ENCODE peak calls at places on chromosomes 16 and 17, in six cellular contexts. W is A549, K is tibial nerve, R is ovary, E is stomach, X is transverse colon. M is an unnamed sample.

GRCh38 chr17:63946440-63947363 is 14.6 kb upstream of the CD79B start:
- DNase-seq in W (peak), K (no peak), E (peak), X (peak), R (no peak), M (no peak)

GRCh38 chr16:89316701-89317100 is 99.2 kb downstream of the ZNF778 start:
- DNase-seq in K (no peak), R (no peak), X (no peak), W (no peak), E (no peak), M (no peak)

GRCh38 chr16:23149267-23149992 is at the start of gene USP31:
- DNase-seq in E (peak), R (peak), X (peak), K (peak), W (peak), M (peak)

GRCh38 chr16:27189335-27189972 is 13.9 kb upstream of the KDM8 start:
- DNase-seq in X (peak), K (no peak), R (no peak), E (peak), W (no peak), M (no peak)

GRCh38 chr16:57999366-57999970 is 1.0 kb downstream of the ZNF319 start:
- DNase-seq in X (no peak), W (peak), E (no peak), K (no peak), R (no peak), M (no peak)

GRCh38 chr16:85929259-85929704 is 30.3 kb downstream of the IRF8 start:
- DNase-seq in R (no peak), W (no peak), X (no peak), E (no peak), K (no peak), M (no peak)

GRCh38 chr17:13346081-13346533 is 255.6 kb downstream of the HS3ST3A1 start:
- DNase-seq in X (no peak), E (no peak), W (no peak), K (no peak), R (peak), M (no peak)

GRCh38 chr17:83015511-83015910 is 63.9 kb upstream of the METRNL start:
- DNase-seq in R (no peak), E (no peak), W (no peak), K (no peak), X (no peak), M (peak)

GRCh38 chr16:74606521-74607309 is at the start of gene GLG1:
- DNase-seq in R (peak), W (peak), K (peak), X (peak), E (peak), M (peak)

GRCh38 chr16:73068546-73069401 is 20.8 kb upstream of the ZFHX3 start:
- DNase-seq in E (no peak), K (peak), X (peak), R (no peak), W (peak), M (no peak)

GRCh38 chr17:61583242-61583641 is 7.8 kb downstream of the NACA2 start:
- DNase-seq in K (no peak), R (no peak), E (no peak), W (peak), X (no peak), M (no peak)

GRCh38 chr17:2370211-2370589 is 30.7 kb downstream of the MNT start:
- DNase-seq in E (no peak), X (no peak), K (no peak), R (no peak), W (no peak), M (no peak)

GRCh38 chr16:30447512-30448226 is 2.0 kb upstream of the SEPHS2 start:
- DNase-seq in E (no peak), W (no peak), K (no peak), X (no peak), R (no peak), M (no peak)
- TF ChIP-seq EP300 in E (no peak), W (no peak), K (no peak), X (no peak), R (no peak), M (no peak)

GRCh38 chr17:27514595-27515413 is 58.6 kb downstream of the KSR1 start:
- DNase-seq in K (no peak), R (no peak), X (no peak), E (no peak), W (no peak), M (no peak)

GRCh38 chr17:27511921-27512320 is 55.7 kb downstream of the KSR1 start:
- DNase-seq in X (no peak), K (no peak), E (no peak), R (no peak), W (no peak), M (no peak)

GRCh38 chr17:27512511-27513346 is 56.5 kb downstream of the KSR1 start:
- DNase-seq in K (no peak), E (no peak), R (no peak), W (no peak), X (no peak), M (no peak)

GRCh38 chr17:27513849-27514248 is 57.6 kb downstream of the KSR1 start:
- DNase-seq in X (no peak), K (no peak), R (no peak), W (no peak), E (no peak), M (no peak)

DNA sequence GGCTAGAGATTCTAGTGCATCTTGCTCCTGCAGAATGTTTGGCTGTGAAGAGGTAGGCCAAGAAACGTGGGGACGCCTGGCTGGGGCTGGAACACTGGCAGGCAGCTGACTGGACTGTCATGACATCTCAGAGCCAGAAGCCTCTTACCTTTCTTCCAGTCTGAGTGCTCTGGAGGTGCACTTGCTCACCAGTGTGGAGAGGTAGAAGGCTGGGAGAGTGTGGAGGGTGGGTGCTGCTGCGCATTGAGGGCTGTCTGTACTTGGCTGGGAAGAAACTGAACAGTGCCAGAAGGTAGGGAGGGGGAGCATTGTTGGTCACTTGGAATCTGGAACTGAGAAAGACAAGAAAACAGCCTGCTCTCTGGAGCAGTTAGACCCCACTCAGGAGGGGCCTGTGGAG is 54.9 kb downstream of the KSR1 start:
- DNase-seq in W (no peak), R (no peak), X (no peak), E (no peak), K (no peak), M (no peak)
- H3K27ac ChIP-seq in W (peak), R (no peak), X (no peak), E (no peak), K (no peak), M (no peak)

DNA sequence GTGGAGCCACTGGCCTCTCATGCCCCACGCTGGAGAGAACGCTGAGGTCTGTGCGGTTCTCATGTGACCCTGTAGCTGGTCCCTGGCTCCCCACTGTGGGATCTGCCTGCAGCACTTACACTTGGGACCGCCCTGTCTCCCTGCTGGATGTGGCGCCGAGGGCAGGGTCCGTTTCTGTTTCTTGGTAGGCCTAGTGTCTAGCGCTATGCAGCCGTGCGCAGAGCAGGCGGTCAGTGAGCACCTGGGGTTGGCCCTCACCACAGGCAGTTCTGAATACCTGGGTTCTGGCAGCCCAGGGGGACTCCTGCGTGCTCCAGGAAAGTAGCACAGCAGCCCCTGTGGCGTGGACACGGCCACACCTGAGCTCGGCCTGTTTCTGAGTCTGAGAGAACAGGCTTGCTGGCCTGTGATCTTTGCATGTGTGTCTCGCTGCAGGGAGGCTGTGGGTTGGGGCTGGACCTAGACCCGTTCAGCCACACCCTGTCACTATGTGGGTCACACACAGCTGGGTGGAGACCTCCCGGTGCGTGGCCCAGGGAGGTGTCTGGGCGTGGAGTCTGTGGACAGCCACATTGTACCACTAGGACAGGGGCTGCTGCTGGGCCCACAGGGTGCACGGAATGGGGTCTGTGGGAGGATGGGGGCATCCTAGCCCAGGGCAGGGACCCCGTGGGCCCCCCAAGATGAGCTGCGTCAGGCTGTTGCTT is 2.8 kb downstream of the CAPN15 start:
- DNase-seq in K (no peak), X (peak), E (no peak), R (no peak), W (no peak), M (no peak)
- TF ChIP-seq POLR2A in K (no peak), X (peak), E (no peak), R (no peak), W (no peak), M (no peak)

GRCh38 chr16:87850009-87851006 is 19.0 kb downstream of the SLC7A5 start:
- DNase-seq in R (peak), E (peak), X (peak), K (no peak), W (no peak), M (no peak)
- TF ChIP-seq EP300 in R (no peak), E (no peak), X (no peak), K (no peak), W (no peak), M (no peak)

GRCh38 chr17:14427914-14428639 is 127.2 kb downstream of the HS3ST3B1 start:
- DNase-seq in E (no peak), R (no peak), W (no peak), K (no peak), X (peak), M (no peak)
- H3K27ac ChIP-seq in E (no peak), R (no peak), W (no peak), K (no peak), X (peak), M (no peak)

DNA sequence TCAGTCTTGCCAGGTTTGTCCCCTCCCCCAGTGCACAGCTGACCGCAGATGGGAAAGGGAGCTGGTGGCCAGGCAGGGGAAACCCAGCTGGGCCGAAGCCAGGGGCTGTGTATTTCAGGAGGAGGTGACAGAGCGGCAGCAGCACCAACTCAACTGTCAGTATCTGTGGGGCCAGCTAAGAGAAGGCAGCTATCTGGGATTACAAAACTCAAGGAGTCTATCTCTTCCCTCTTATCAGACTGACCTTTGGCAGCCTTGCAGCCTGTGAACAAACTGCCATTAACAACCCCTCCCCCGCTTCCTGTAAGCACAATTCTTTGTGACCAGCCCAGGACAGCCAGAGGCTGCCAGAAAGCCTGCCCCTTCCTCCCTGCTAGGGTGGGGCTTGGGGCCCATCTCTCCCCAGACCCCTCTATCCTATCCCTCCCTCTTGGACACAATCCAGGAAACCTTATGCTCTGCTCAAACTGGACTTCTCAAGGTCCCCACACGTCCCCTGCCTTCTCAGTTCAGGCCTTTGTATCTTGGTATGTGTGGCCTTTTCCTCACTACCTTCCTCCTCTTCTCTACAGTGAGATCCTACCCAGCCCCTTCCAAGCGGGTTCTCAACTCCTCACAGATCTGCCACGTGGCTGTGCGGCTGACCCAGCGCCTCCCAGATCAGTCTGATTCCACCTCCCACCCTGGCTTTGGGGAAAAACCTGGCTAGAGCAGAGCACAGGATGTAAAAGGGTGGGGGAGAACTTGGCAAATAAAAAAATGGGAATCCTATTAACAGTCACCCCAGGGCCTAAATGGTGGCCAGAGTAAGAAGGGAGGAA is 10.5 kb downstream of the ST3GAL2 start:
- DNase-seq in E (peak), R (peak), X (peak), K (peak), W (peak), M (peak)
- TF ChIP-seq POLR2A in E (no peak), R (no peak), X (peak), K (no peak), W (no peak), M (no peak)

GRCh38 chr16:77236063-77236511 is 36.9 kb downstream of the SYCE1L start:
- DNase-seq in E (peak), R (peak), K (peak), X (peak), W (peak), M (no peak)
- TF ChIP-seq EP300 in E (no peak), R (no peak), K (no peak), X (no peak), W (no peak), M (no peak)

GRCh38 chr16:1541293-1542165 is 8.1 kb downstream of the TMEM204 start:
- DNase-seq in K (no peak), R (no peak), E (no peak), W (no peak), X (no peak), M (no peak)
- H3K27ac ChIP-seq in K (no peak), R (no peak), E (peak), W (no peak), X (no peak), M (peak)

DNA sequence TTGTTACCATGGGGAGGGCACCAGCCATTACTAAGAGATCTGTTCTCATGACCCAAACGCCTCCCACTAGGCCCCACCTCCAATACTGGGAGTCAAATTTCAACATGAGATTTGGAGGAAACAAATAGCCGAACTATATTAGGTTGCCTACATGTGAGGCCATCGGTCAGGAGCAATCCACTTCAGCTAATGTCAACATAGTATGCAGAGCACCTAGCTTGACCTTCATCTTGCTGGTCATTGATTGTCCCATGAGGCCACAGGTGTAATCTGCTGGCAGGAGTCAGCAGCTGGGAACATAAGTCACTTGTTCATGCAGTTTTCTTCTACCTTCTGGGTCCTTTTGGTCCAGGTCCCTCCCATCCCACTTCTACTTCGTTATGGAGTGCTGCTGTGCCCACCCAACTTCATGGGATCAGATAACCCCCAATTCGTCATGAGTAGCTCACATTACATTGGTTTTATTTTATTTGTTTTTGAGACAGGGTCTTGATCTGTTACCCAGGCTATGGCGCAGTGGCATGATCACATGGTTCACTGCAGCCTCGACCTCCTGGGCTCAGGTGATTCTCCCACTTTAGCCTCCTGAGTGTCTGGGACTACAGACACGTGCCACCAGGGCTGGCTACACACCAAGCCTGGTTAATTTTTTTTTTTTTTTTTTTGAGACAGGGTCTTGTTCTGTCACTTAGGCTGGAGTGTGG is 5.9 kb upstream of the KPNA2 start:
- DNase-seq in X (no peak), R (no peak), W (no peak), K (no peak), E (no peak), M (no peak)
- TF ChIP-seq POLR2A in X (no peak), R (no peak), W (no peak), K (no peak), E (no peak), M (no peak)